ENCODE peak calls at places on chromosomes 13 and 19, in ten cellular contexts. J is GM04504; Q is stimulated activated naive CD8-positive, alpha-beta T cell treated with anti-CD3 and anti-CD28 coated beads, Interleukin-15, Interleukin-2, amounts not matched to agents 100 U/mL and 50 U/mL, for 24 hours; A is NB4; T is T follicular helper cell; B is NCI-H1105 treated with DMSO at 0.1 percent for 48 hours; M is right atrium auricular region; R is A172; U is amniotic epithelial cell; E is effector memory CD4-positive, alpha-beta T cell. P is an unnamed sample.

GRCh38 chr13:106755542-106755941 is 187.6 kb upstream of the ARGLU1 start:
- DNase-seq in R (no peak), B (no peak), J (no peak), T (no peak), A (no peak), U (no peak), E (no peak), Q (no peak), M (no peak), P (no peak)

GRCh38 chr19:48085077-48085476 is 25.5 kb downstream of the PLA2G4C start:
- DNase-seq in T (no peak), R (no peak), Q (no peak), E (no peak), J (no peak), U (no peak), B (no peak), M (no peak), A (no peak), P (no peak)

GRCh38 chr13:47932953-47933687 is 68.0 kb downstream of the SUCLA2 start:
- DNase-seq in M (no peak), R (no peak), E (no peak), J (no peak), U (no peak), Q (no peak), T (no peak), A (peak), B (peak), P (no peak)

GRCh38 chr13:41512441-41512840 is 55.1 kb downstream of the RGCC start:
- DNase-seq in Q (no peak), E (no peak), R (no peak), U (no peak), A (no peak), J (no peak), B (no peak), M (peak), T (no peak), P (no peak)

GRCh38 chr13:23159205-23159586 is 21.6 kb upstream of the SGCG start:
- DNase-seq in T (no peak), E (no peak), U (peak), J (no peak), M (no peak), R (no peak), A (peak), Q (peak), B (no peak), P (peak)

GRCh38 chr19:11767633-11768133 is 883 bp downstream of the ZNF441 start:
- DNase-seq in A (peak), U (peak), Q (peak), M (peak), J (peak), T (no peak), E (no peak), R (peak), B (no peak), P (peak)

GRCh38 chr19:30696514-30696913 is 324.3 kb downstream of the ZNF536 start:
- DNase-seq in J (no peak), B (no peak), R (no peak), M (no peak), T (no peak), Q (peak), A (peak), U (no peak), E (no peak), P (peak)

GRCh38 chr19:43639507-43640423 is at the start of gene CADM4:
- DNase-seq in Q (peak), E (peak), M (no peak), A (peak), T (peak), J (no peak), U (no peak), R (no peak), B (peak), P (peak)

GRCh38 chr19:28831464-28831863 is 381.5 kb downstream of the UQCRFS1 start:
- DNase-seq in R (no peak), T (no peak), A (no peak), B (no peak), U (no peak), E (no peak), M (no peak), J (no peak), Q (no peak), P (no peak)

GRCh38 chr19:17718988-17719711 is at the start of gene MAP1S:
- DNase-seq in U (peak), R (peak), B (peak), M (no peak), A (peak), E (peak), Q (peak), T (peak), J (no peak), P (peak)

GRCh38 chr13:30862707-30863106 is 43.4 kb upstream of the MEDAG start:
- DNase-seq in U (peak), E (no peak), B (no peak), A (no peak), J (no peak), Q (no peak), M (no peak), T (no peak), R (no peak), P (no peak)

GRCh38 chr13:113393226-113393571 is 29.3 kb upstream of the GRTP1 start:
- DNase-seq in B (no peak), E (no peak), A (peak), T (no peak), R (no peak), J (no peak), Q (peak), M (no peak), U (no peak), P (no peak)

GRCh38 chr19:38142176-38143035 is 81.6 kb downstream of the DPF1 start:
- DNase-seq in T (peak), M (no peak), Q (peak), J (peak), E (no peak), R (peak), A (peak), B (peak), U (peak), P (peak)

GRCh38 chr13:48081739-48082138 is 13.2 kb downstream of the MED4 start:
- DNase-seq in T (no peak), M (no peak), R (no peak), J (no peak), U (no peak), E (no peak), Q (no peak), B (no peak), A (no peak), P (no peak)

GRCh38 chr13:110307697-110308376 is 753 bp downstream of the COL4A2 start:
- DNase-seq in Q (no peak), B (peak), E (no peak), R (no peak), M (peak), T (no peak), J (no peak), A (no peak), U (peak), P (no peak)

GRCh38 chr13:51782026-51782710 is 21.8 kb downstream of the DHRS12 start:
- DNase-seq in U (no peak), T (no peak), Q (no peak), J (no peak), A (no peak), E (no peak), B (no peak), M (no peak), R (no peak), P (no peak)

GRCh38 chr19:10815969-10816635 is 19.9 kb downstream of the TMED1 start:
- DNase-seq in R (no peak), A (no peak), E (no peak), B (no peak), T (no peak), U (peak), J (peak), Q (no peak), M (no peak), P (no peak)

GRCh38 chr13:21310220-21310619 is 133.8 kb downstream of the MRPL57 start:
- DNase-seq in B (no peak), Q (no peak), M (no peak), T (no peak), R (no peak), E (no peak), U (no peak), J (no peak), A (no peak), P (no peak)

GRCh38 chr13:112813552-112813951 is 123.7 kb downstream of the ATP11A start:
- DNase-seq in J (no peak), M (no peak), B (no peak), U (no peak), T (no peak), E (no peak), Q (no peak), A (no peak), R (no peak), P (no peak)

GRCh38 chr19:32719611-32720059 is at the start of gene TDRD12:
- DNase-seq in R (no peak), A (no peak), J (no peak), E (no peak), Q (no peak), B (no peak), T (no peak), M (no peak), U (no peak), P (no peak)

GRCh38 chr13:90710355-90710754 is 637.1 kb upstream of the MIR17HG start:
- DNase-seq in B (no peak), M (no peak), J (no peak), A (no peak), R (no peak), Q (no peak), E (no peak), U (peak), T (no peak), P (no peak)

GRCh38 chr19:29872224-29872731 is 60.5 kb downstream of the CCNE1 start:
- DNase-seq in Q (peak), U (peak), A (no peak), R (no peak), M (no peak), J (no peak), T (no peak), E (no peak), B (peak), P (peak)

GRCh38 chr19:34282611-34283519 is 28.5 kb downstream of the GARRE1 start:
- DNase-seq in R (no peak), E (no peak), Q (no peak), U (no peak), M (no peak), A (no peak), J (no peak), T (no peak), B (no peak), P (no peak)

GRCh38 chr13:43874512-43875092 is 4.9 kb downstream of the CCDC122 start:
- DNase-seq in U (peak), Q (no peak), J (peak), E (no peak), A (peak), R (peak), B (peak), T (no peak), M (no peak), P (no peak)

GRCh38 chr19:28632357-28633076 is 580.4 kb downstream of the UQCRFS1 start:
- DNase-seq in J (no peak), B (no peak), M (no peak), E (no peak), Q (no peak), U (no peak), R (no peak), T (no peak), A (no peak), P (no peak)

GRCh38 chr13:42266464-42266863 is 5.5 kb upstream of the AKAP11 start:
- DNase-seq in B (no peak), R (peak), E (no peak), J (peak), A (no peak), U (no peak), T (no peak), Q (no peak), M (no peak), P (peak)

GRCh38 chr19:51511353-51511752 is 9.8 kb upstream of the SIGLEC12 start:
- DNase-seq in R (no peak), T (no peak), Q (peak), E (no peak), B (no peak), U (no peak), J (no peak), A (peak), M (no peak), P (no peak)

GRCh38 chr13:44758595-44759221 is 182.6 kb upstream of the TSC22D1 start:
- DNase-seq in M (no peak), U (peak), E (no peak), J (peak), R (peak), Q (peak), A (no peak), T (no peak), B (peak), P (peak)

GRCh38 chr19:55082023-55082851 is 6.6 kb downstream of the EPS8L1 start:
- DNase-seq in R (no peak), E (peak), J (no peak), U (no peak), A (no peak), B (no peak), T (no peak), M (no peak), Q (peak), P (peak)

GRCh38 chr19:3407556-3408516 is 41.5 kb downstream of the NFIC start:
- DNase-seq in E (no peak), Q (no peak), B (no peak), U (no peak), R (no peak), A (no peak), M (peak), J (no peak), T (no peak), P (no peak)

GRCh38 chr13:42225051-42225450 is 46.9 kb upstream of the AKAP11 start:
- DNase-seq in R (no peak), Q (no peak), E (no peak), T (no peak), U (peak), A (no peak), M (no peak), J (no peak), B (no peak), P (no peak)

GRCh38 chr19:703651-704446 is 4.9 kb upstream of the PALM start:
- DNase-seq in M (peak), A (peak), J (no peak), E (peak), Q (peak), B (no peak), U (peak), T (peak), R (no peak), P (peak)

GRCh38 chr13:40494513-40494912 is 171.9 kb downstream of the FOXO1 start:
- DNase-seq in Q (no peak), A (no peak), J (no peak), U (no peak), E (no peak), B (no peak), T (no peak), M (no peak), R (no peak), P (no peak)

GRCh38 chr13:37201081-37201480 is 95.6 kb upstream of the CSNK1A1L start:
- DNase-seq in T (no peak), J (no peak), Q (no peak), E (no peak), B (no peak), A (no peak), U (peak), R (no peak), M (no peak), P (no peak)

GRCh38 chr19:40503300-40503699 is 36.5 kb downstream of the SPTBN4 start:
- DNase-seq in J (no peak), U (no peak), T (no peak), A (no peak), B (peak), E (no peak), Q (no peak), M (no peak), R (no peak), P (no peak)

GRCh38 chr13:32001392-32001768 is 30.2 kb upstream of the FRY start:
- DNase-seq in J (peak), B (peak), T (no peak), M (no peak), R (peak), Q (no peak), U (peak), E (no peak), A (peak), P (peak)

GRCh38 chr13:73369095-73369494 is 310.3 kb downstream of the KLF5 start:
- DNase-seq in U (no peak), E (no peak), A (no peak), J (no peak), R (no peak), B (no peak), M (no peak), Q (no peak), T (no peak), P (no peak)

GRCh38 chr13:97749174-97749573 is 204.3 kb upstream of the IPO5 start:
- DNase-seq in U (peak), E (no peak), M (no peak), A (peak), R (peak), T (no peak), J (no peak), B (no peak), Q (no peak), P (no peak)

P was measured in AG08396.